ENCODE peak calls at places on chromosome 21, in eight cellular contexts. S is IMR-90, L is PC-3, Y is MM.1S, Z is K562, D is PC-9, N is GM23248, U is mesenchymal stem cell. E is an unnamed sample.

GRCh38 chr21:46448108-46448507 is 10.6 kb upstream of the DIP2A start:
- DNase-seq in U (no peak), Y (no peak), D (no peak), N (no peak), Z (no peak), L (no peak), S (no peak), E (no peak)

GRCh38 chr21:33884361-33885157 is 31.0 kb downstream of the ATP5PO start:
- DNase-seq in L (no peak), Z (no peak), D (no peak), Y (no peak), U (no peak), N (peak; percentile 56), S (no peak), E (peak; percentile 81)

GRCh38 chr21:14613496-14613895 is 67.4 kb upstream of the SAMSN1 start:
- DNase-seq in U (no peak), Z (no peak), L (no peak), Y (no peak), S (no peak), N (no peak), D (no peak), E (no peak)

GRCh38 chr21:27300770-27301169 is 333.9 kb upstream of the ADAMTS5 start:
- DNase-seq in Z (no peak), N (peak; percentile 78), S (peak; percentile 89), D (no peak), L (no peak), U (peak; percentile 44), Y (no peak), E (peak; percentile 28)

GRCh38 chr21:29104239-29104708 is 26.2 kb upstream of the MAP3K7CL start:
- DNase-seq in Z (no peak), N (no peak), Y (no peak), S (peak; percentile 30), D (no peak), L (no peak), U (peak; percentile 10), E (peak; percentile 30)

GRCh38 chr21:35086357-35086756 is 37.3 kb upstream of the RUNX1 start:
- DNase-seq in Z (no peak), D (no peak), N (peak; percentile 77), Y (no peak), S (peak; percentile 54), L (peak; percentile 81), U (peak; percentile 62), E (peak; percentile 55)

GRCh38 chr21:37207441-37208009 is 59.6 kb downstream of the VPS26C start:
- DNase-seq in D (peak; percentile 29), U (no peak), Y (peak; percentile 53), S (no peak), N (peak; percentile 77), Z (no peak), L (peak; percentile 47), E (peak; percentile 22)

GRCh38 chr21:16084776-16085364 is 355.1 kb downstream of the USP25 start:
- DNase-seq in Z (no peak), N (peak; percentile 85), S (peak; percentile 70), D (peak; percentile 1), U (no peak), L (peak; percentile 88), Y (no peak), E (peak; percentile 84)

GRCh38 chr21:46538851-46539666 is 65.8 kb downstream of the S100B start:
- DNase-seq in U (no peak), L (no peak), N (no peak), S (no peak), Z (no peak), D (no peak), Y (no peak), E (no peak)

GRCh38 chr21:37463083-37463780 is 96.7 kb downstream of the DYRK1A start:
- DNase-seq in S (peak; percentile 80), L (peak; percentile 63), N (peak; percentile 79), D (no peak), U (peak; percentile 83), Z (peak; percentile 46), Y (peak; percentile 46), E (peak; percentile 76)

DNA sequence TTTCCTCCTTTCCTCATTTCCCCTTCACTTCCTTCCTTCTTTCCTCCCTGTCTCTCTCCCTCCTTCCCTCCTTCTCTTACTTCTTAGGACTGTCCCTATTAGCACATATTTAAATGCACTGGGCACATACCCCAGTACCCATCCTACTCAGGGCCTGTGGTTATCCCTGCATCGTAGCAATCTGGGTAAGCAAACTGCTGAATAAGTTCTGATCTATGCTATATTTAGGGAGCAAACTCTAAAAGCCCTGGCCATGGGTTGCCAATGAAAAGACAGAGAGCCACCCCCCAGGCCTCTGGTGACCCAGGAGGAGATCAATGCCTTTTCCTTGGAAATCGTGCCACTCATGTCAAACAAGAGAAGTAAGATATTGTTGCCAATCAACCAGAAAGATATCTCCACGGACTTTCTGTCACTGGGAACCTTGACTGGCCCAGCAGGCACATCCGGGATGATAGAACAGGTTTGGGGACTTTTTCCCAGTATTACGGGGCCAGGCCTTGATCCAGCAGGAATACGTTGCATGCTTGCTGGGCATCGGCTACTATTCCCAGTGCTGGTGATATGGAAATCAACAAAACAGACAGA is 5.4 kb downstream of the FAM3B start:
- DNase-seq in N (no peak), Z (no peak), Y (peak; percentile 19), D (no peak), U (no peak), L (peak; percentile 48), S (no peak), E (no peak)
- H2AFZ ChIP-seq in N (no peak overlapping the region), Z (no peak overlapping the region), Y (peak overlapping the region; percentile 31), D (no peak overlapping the region), U (no peak overlapping the region), L (no peak overlapping the region), S (no peak overlapping the region), E (no peak overlapping the region)

DNA sequence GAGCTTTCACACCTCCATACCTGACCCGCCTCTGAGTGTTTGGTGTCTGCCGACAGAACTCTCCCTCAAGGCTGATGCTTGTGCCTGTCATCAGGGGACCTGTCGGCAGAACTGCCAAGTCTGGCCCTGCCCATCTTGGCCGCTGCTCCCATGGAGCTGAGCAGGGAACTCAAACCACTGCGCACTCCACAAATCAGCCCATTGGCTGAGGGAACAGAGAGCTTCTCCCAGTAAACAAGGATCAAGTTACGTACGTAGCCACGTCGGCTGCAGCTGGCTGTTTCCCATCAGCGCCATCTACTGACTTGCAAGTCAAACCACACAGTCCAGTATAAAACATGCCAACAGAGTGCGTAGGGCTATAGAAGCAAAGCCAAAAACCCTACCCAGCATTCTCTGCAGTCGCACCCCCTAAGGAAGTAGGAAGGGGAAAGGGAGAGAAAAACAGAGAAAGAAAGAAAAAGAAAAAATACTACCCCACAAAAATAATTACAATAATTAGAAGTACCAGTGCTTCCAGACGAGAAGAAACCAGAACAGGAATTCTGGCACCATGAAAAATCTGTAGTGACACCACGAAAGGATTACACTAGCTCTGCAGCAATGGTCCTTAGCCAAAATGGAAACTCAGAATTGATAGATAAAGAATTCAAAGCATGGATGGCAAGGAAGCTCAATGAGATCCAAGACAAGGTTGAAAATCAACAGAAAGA is 13.1 kb downstream of the KRTAP13-1 start:
- DNase-seq in U (peak; percentile 0), S (no peak), L (peak; percentile 93), N (peak; percentile 49), Y (peak; percentile 68), Z (peak; percentile 43), D (peak; percentile 49), E (peak; percentile 0)
- H2AFZ ChIP-seq in U (peak overlapping the region; percentile 2), S (peak overlapping the region; percentile 32), L (peak overlapping the region; percentile 52), N (no peak overlapping the region), Y (peak overlapping the region; percentile 89), Z (no peak overlapping the region), D (no peak overlapping the region), E (peak overlapping the region; percentile 69)

DNA sequence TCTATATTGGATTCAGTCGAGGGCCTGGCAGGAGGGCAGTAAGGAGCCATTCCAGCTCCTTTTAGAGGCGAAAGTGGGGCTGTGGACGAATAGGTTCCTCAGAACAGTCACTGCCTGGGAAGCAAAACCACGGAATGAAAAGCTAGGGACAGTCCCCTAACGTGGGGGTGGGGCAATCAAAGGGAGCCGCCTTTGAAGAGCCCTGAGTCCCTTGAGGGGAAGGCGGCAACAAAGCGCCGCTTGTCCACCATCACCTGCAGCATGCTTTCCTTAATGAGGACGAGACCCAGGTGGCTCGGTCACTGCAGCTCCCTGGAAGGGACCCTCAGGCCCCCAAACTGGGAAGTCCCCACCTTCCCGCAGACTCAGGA is 184.7 kb downstream of the ETS2 start:
- DNase-seq in Y (no peak), L (no peak), U (no peak), N (no peak), Z (no peak), D (no peak), S (no peak), E (no peak)
- H2AFZ ChIP-seq in Y (no peak overlapping the region), L (peak overlapping the region; percentile 66), U (no peak overlapping the region), N (no peak overlapping the region), Z (no peak overlapping the region), D (no peak overlapping the region), S (no peak overlapping the region), E (no peak overlapping the region)

GRCh38 chr21:41651396-41651795 is 115.5 kb downstream of the RIPK4 start:
- DNase-seq in Z (no peak), S (no peak), L (peak; percentile 27), N (peak; percentile 28), Y (no peak), U (no peak), D (no peak), E (no peak)
- H2AFZ ChIP-seq in Z (no peak overlapping the region), S (peak overlapping the region; percentile 43), L (no peak overlapping the region), N (no peak overlapping the region), Y (no peak overlapping the region), U (no peak overlapping the region), D (no peak overlapping the region), E (no peak overlapping the region)

GRCh38 chr21:45162809-45163208 is 88.4 kb downstream of the ADARB1 start:
- DNase-seq in Y (no peak), Z (no peak), U (no peak), S (no peak), L (no peak), N (no peak), D (no peak), E (no peak)

GRCh38 chr21:45164124-45164511 is 89.7 kb downstream of the ADARB1 start:
- DNase-seq in Z (no peak), D (no peak), L (no peak), U (no peak), S (peak; percentile 46), Y (no peak), N (no peak), E (no peak)

GRCh38 chr21:45164838-45165237 is 90.5 kb downstream of the ADARB1 start:
- DNase-seq in U (no peak), N (no peak), Y (no peak), L (no peak), S (no peak), Z (no peak), D (no peak), E (no peak)

GRCh38 chr21:45162115-45162514 is 87.7 kb downstream of the ADARB1 start:
- DNase-seq in S (no peak), L (no peak), Y (no peak), N (no peak), Z (no peak), U (no peak), D (no peak), E (no peak)

DNA sequence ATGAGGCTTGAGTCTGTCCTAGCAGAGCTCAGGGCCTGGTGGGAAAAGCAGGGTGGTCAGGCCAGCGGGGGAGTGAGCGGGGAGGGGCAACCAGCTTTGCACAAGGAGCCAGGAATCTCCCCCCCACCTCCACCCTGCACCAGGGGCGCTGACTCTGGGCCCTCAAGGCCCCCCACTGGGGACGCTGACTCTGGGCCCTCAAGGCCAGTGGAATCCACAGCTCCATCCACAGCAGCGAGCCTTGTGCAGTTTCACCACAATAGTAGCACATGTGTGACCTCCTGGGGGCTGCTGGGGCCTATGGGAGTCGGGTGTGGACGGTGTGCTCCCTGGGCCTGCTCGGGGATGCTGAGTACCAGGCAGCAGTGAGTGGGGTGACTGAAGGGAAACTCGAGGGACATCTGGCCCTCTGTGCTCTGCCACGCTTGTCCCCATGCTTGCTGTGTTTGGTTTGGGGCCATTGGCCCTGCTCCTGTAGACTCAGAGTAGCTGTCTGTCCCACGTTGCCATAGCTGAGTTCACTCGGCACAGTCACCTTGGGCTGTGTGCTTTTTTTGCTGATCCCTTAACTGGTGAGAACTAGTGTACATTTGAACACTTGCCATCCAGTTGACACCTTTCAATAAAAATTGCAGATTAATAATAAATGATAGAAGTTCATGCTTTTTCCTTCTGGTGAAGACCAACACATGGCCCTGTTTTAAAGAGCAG is 89.2 kb downstream of the ADARB1 start:
- DNase-seq in Z (no peak), S (no peak), U (no peak), L (no peak), Y (no peak), N (no peak), D (no peak), E (no peak)
- H2AFZ ChIP-seq in Z (no peak overlapping the region), S (no peak overlapping the region), U (no peak overlapping the region), L (no peak overlapping the region), Y (no peak overlapping the region), N (no peak overlapping the region), D (no peak overlapping the region), E (no peak overlapping the region)